ENCODE peak calls at places on chromosome 7, in seven cellular contexts. One of them, this sample, is unnamed.

GRCh38 chr7:80478683-80479082 is 33.2 kb downstream of the GNAT3 start:
- DNase-seq in left colon: no peak
- DNase-seq in thyroid gland: no peak
- DNase-seq in astrocyte of the spinal cord: peak
- DNase-seq in GM12865: no peak
- DNase-seq in bronchial epithelial cell: peak
- DNase-seq in coronary artery: no peak
- DNase-seq in this sample: no peak

GRCh38 chr7:149449897-149450296 is 11.0 kb downstream of the ZNF777 start:
- DNase-seq in left colon: no peak
- DNase-seq in thyroid gland: no peak
- DNase-seq in astrocyte of the spinal cord: no peak
- DNase-seq in GM12865: no peak
- DNase-seq in bronchial epithelial cell: no peak
- DNase-seq in coronary artery: no peak
- DNase-seq in this sample: no peak

GRCh38 chr7:101363734-101364374 is 1.2 kb downstream of the COL26A1 start:
- DNase-seq in left colon: peak
- DNase-seq in thyroid gland: peak
- DNase-seq in astrocyte of the spinal cord: peak
- DNase-seq in GM12865: peak
- DNase-seq in bronchial epithelial cell: peak
- DNase-seq in coronary artery: no peak
- DNase-seq in this sample: peak

GRCh38 chr7:37212526-37212925 is 236.1 kb downstream of the ELMO1 start:
- DNase-seq in left colon: no peak
- DNase-seq in thyroid gland: no peak
- DNase-seq in astrocyte of the spinal cord: no peak
- DNase-seq in GM12865: no peak
- DNase-seq in bronchial epithelial cell: no peak
- DNase-seq in coronary artery: no peak
- DNase-seq in this sample: no peak

GRCh38 chr7:55065079-55065478 is 46.3 kb downstream of the EGFR start:
- DNase-seq in left colon: no peak
- DNase-seq in thyroid gland: no peak
- DNase-seq in astrocyte of the spinal cord: peak
- DNase-seq in GM12865: peak
- DNase-seq in bronchial epithelial cell: peak
- DNase-seq in coronary artery: no peak
- DNase-seq in this sample: no peak

GRCh38 chr7:30521532-30521931 is 16.9 kb upstream of the GGCT start:
- DNase-seq in left colon: no peak
- DNase-seq in thyroid gland: peak
- DNase-seq in astrocyte of the spinal cord: no peak
- DNase-seq in GM12865: no peak
- DNase-seq in bronchial epithelial cell: no peak
- DNase-seq in coronary artery: no peak
- DNase-seq in this sample: no peak

GRCh38 chr7:131538791-131539179 is 17.6 kb downstream of the PODXL start:
- DNase-seq in left colon: no peak
- DNase-seq in thyroid gland: no peak
- DNase-seq in astrocyte of the spinal cord: no peak
- DNase-seq in GM12865: no peak
- DNase-seq in bronchial epithelial cell: no peak
- DNase-seq in coronary artery: no peak
- DNase-seq in this sample: no peak

GRCh38 chr7:133511242-133511641 is 258.4 kb downstream of the EXOC4 start:
- DNase-seq in left colon: no peak
- DNase-seq in thyroid gland: no peak
- DNase-seq in astrocyte of the spinal cord: no peak
- DNase-seq in GM12865: no peak
- DNase-seq in bronchial epithelial cell: peak
- DNase-seq in coronary artery: no peak
- DNase-seq in this sample: no peak

GRCh38 chr7:122758501-122758900 is 55.8 kb upstream of the RNF148 start:
- DNase-seq in left colon: no peak
- DNase-seq in thyroid gland: no peak
- DNase-seq in astrocyte of the spinal cord: no peak
- DNase-seq in GM12865: no peak
- DNase-seq in bronchial epithelial cell: no peak
- DNase-seq in coronary artery: no peak
- DNase-seq in this sample: no peak

GRCh38 chr7:153389261-153389660 is 629.7 kb downstream of the ACTR3B start:
- DNase-seq in left colon: no peak
- DNase-seq in thyroid gland: no peak
- DNase-seq in astrocyte of the spinal cord: no peak
- DNase-seq in GM12865: no peak
- DNase-seq in bronchial epithelial cell: peak
- DNase-seq in coronary artery: no peak
- DNase-seq in this sample: no peak

GRCh38 chr7:29337628-29338116 is 143.1 kb downstream of the CHN2 start:
- DNase-seq in left colon: no peak
- DNase-seq in thyroid gland: no peak
- DNase-seq in astrocyte of the spinal cord: no peak
- DNase-seq in GM12865: no peak
- DNase-seq in bronchial epithelial cell: no peak
- DNase-seq in coronary artery: no peak
- DNase-seq in this sample: no peak

GRCh38 chr7:47672966-47673365 is 91.1 kb upstream of the TNS3 start:
- DNase-seq in left colon: no peak
- DNase-seq in thyroid gland: no peak
- DNase-seq in astrocyte of the spinal cord: no peak
- DNase-seq in GM12865: no peak
- DNase-seq in bronchial epithelial cell: peak
- DNase-seq in coronary artery: no peak
- DNase-seq in this sample: no peak

GRCh38 chr7:22855049-22855392 is 32.4 kb upstream of the TOMM7 start:
- DNase-seq in left colon: no peak
- DNase-seq in thyroid gland: no peak
- DNase-seq in astrocyte of the spinal cord: no peak
- DNase-seq in GM12865: no peak
- DNase-seq in bronchial epithelial cell: no peak
- DNase-seq in coronary artery: no peak
- DNase-seq in this sample: no peak

This sample was measured in activated CD4-positive, CD25-positive, alpha-beta regulatory T cell treated with anti-CD3 and anti-CD28 coated beads, Interleukin-2, amount 50 U/mL, for 16 hours.